ENCODE peak calls at places on chromosome 21, in six cellular contexts. U, T, Q, I, E and M are unnamed samples.

GRCh38 chr21:45479691-45480675 is 62.3 kb downstream of the SLC19A1 start:
- DNase-seq in U (peak; percentile 74), I (no peak), T (no peak), E (no peak), Q (no peak), M (no peak)

GRCh38 chr21:29078884-29079765 is 5.7 kb upstream of the CCT8 start:
- DNase-seq in T (no peak), I (no peak), E (no peak), Q (no peak), U (no peak), M (no peak)

GRCh38 chr21:39033878-39034589 is 149.2 kb downstream of the PSMG1 start:
- DNase-seq in E (peak; percentile 67), T (no peak), Q (no peak), I (peak; percentile 87), U (no peak), M (no peak)

GRCh38 chr21:45515241-45516061 is 26.8 kb downstream of the SLC19A1 start:
- DNase-seq in Q (no peak), I (peak; percentile 60), T (peak; percentile 75), U (peak; percentile 67), E (no peak), M (no peak)

GRCh38 chr21:38989097-38989744 is 183.5 kb downstream of the ETS2 start:
- DNase-seq in T (no peak), Q (no peak), E (no peak), U (no peak), I (no peak), M (no peak)

GRCh38 chr21:45078877-45079281 is 4.5 kb downstream of the ADARB1 start:
- DNase-seq in I (no peak), T (no peak), Q (no peak), U (no peak), E (no peak), M (no peak)

GRCh38 chr21:25518491-25518911 is 88.8 kb downstream of the MRPL39 start:
- DNase-seq in I (no peak), E (no peak), T (no peak), U (no peak), Q (no peak), M (no peak)

GRCh38 chr21:36661511-36662309 is 37.2 kb upstream of the SIM2 start:
- DNase-seq in E (peak; percentile 43), U (no peak), T (no peak), Q (no peak), I (no peak), M (no peak)

GRCh38 chr21:38959686-38960049 is 153.9 kb downstream of the ETS2 start:
- DNase-seq in T (no peak), U (no peak), Q (peak; percentile 24), I (no peak), E (peak; percentile 36), M (no peak)

GRCh38 chr21:44394733-44395132 is 41.3 kb downstream of the TRPM2 start:
- DNase-seq in T (no peak), Q (no peak), I (peak; percentile 20), E (no peak), U (no peak), M (no peak)

GRCh38 chr21:16113052-16113715 is 383.4 kb downstream of the USP25 start:
- DNase-seq in T (no peak), U (no peak), I (no peak), E (no peak), Q (no peak), M (no peak)

GRCh38 chr21:25850126-25850831 is 115.5 kb downstream of the GABPA start:
- DNase-seq in I (no peak), E (no peak), Q (no peak), U (no peak), T (no peak), M (no peak)

GRCh38 chr21:25283720-25284119 is 323.6 kb downstream of the MRPL39 start:
- DNase-seq in E (peak; percentile 54), U (no peak), T (no peak), I (no peak), Q (no peak), M (no peak)

GRCh38 chr21:38956006-38956405 is 150.3 kb downstream of the ETS2 start:
- DNase-seq in Q (no peak), U (no peak), T (no peak), E (no peak), I (no peak), M (no peak)

GRCh38 chr21:37380349-37381323 is 14.1 kb downstream of the DYRK1A start:
- DNase-seq in Q (peak; percentile 22), U (no peak), I (no peak), E (no peak), T (no peak), M (no peak)

DNA sequence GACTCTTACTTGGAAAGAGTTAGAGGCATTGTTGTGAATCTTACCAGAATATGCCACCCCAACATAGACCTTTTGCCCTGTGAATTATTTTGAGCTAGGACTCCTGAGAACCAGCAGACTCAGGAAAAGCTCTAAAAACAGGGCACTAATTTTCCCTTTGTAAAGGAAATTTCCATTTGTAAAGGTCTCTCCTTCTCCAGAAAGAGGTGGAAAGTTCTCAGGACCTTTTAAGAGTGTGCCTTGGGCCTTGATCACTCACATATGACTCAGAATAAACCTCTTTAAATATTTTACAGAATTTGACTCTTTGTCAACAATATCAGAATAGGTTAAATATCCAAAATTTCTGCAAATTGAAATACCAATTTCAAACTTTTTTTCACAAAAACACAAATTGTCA is 721.8 kb upstream of the NCAM2 start:
- DNase-seq in T (no peak), E (no peak), Q (no peak), I (no peak), U (no peak), M (no peak)
- H3K27ac ChIP-seq in T (no peak overlapping the region), E (no peak overlapping the region), Q (no peak overlapping the region), I (no peak overlapping the region), U (no peak overlapping the region), M (no peak overlapping the region)

GRCh38 chr21:42654913-42655796 is 1.7 kb downstream of the PDE9A start:
- DNase-seq in Q (no peak), T (no peak), E (no peak), I (no peak), U (no peak), M (no peak)

GRCh38 chr21:42652527-42653491 is 612 bp upstream of the PDE9A start:
- DNase-seq in E (peak; percentile 83), I (peak; percentile 89), Q (peak; percentile 56), U (peak; percentile 86), T (no peak), M (peak; percentile 43)

GRCh38 chr21:42655797-42656770 is 2.7 kb downstream of the PDE9A start:
- DNase-seq in I (no peak), T (no peak), E (peak; percentile 50), U (peak; percentile 40), Q (no peak), M (no peak)

GRCh38 chr21:42653492-42654061 is at the start of gene PDE9A:
- DNase-seq in U (peak; percentile 75), E (peak; percentile 88), I (peak; percentile 70), T (no peak), Q (peak; percentile 41), M (no peak)

GRCh38 chr21:42654179-42654912 is 925 bp downstream of the PDE9A start:
- DNase-seq in T (no peak), Q (no peak), U (peak; percentile 46), I (peak; percentile 63), E (peak; percentile 73), M (no peak)
- H3K4me1 ChIP-seq in T (peaks cover 34% of the 10 kb centered on the region), Q (no peaks in the 10 kb centered on the region), U (peaks cover 9% of the 10 kb centered on the region), I (peaks cover 27% of the 10 kb centered on the region), E (peaks cover 20% of the 10 kb centered on the region), M (peaks cover 29% of the 10 kb centered on the region)

DNA sequence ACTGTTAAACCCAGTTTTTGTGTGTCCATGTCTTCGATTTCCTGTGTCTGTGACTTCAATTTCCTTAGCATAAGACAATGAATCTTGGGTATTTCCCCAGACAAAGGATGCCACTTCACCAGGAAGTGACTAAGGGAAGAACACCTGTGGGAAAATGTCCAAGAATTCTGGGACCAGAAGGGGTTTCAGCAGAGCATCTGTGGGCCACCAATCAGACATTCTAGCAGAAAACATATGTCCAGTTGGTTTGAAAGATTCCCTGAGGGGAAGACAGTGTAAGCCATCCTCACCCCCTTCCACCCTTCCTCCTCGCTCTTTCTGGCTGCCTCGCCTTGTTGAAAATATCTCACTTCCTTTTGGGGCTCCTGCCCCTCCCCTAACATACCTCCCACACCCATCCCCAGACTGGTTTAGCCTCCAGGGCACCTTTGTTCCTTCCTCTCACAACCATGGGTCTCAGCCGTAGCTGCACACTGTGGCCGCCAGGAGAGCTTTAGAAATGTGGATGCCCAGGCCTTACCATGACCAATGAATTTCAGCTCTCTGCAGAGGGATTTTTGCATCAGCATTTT is 25.5 kb upstream of the IFNAR1 start:
- DNase-seq in E (no peak), I (no peak), U (no peak), Q (no peak), T (no peak), M (no peak)
- H3K27ac ChIP-seq in E (no peak overlapping the region), I (no peak overlapping the region), U (no peak overlapping the region), Q (no peak overlapping the region), T (no peak overlapping the region), M (no peak overlapping the region)

GRCh38 chr21:31716106-31716505 is 15.8 kb downstream of the SCAF4 start:
- DNase-seq in Q (no peak), E (no peak), U (no peak), I (no peak), T (no peak), M (no peak)

GRCh38 chr21:31711745-31712144 is 20.2 kb downstream of the SCAF4 start:
- DNase-seq in E (no peak), T (no peak), I (no peak), U (no peak), Q (no peak), M (no peak)

GRCh38 chr21:31714741-31715365 is 17.1 kb downstream of the SCAF4 start:
- DNase-seq in U (no peak), I (no peak), Q (no peak), T (no peak), E (no peak), M (no peak)

GRCh38 chr21:31713115-31713514 is 18.8 kb downstream of the SCAF4 start:
- DNase-seq in I (no peak), E (no peak), Q (no peak), T (no peak), U (no peak), M (no peak)

DNA sequence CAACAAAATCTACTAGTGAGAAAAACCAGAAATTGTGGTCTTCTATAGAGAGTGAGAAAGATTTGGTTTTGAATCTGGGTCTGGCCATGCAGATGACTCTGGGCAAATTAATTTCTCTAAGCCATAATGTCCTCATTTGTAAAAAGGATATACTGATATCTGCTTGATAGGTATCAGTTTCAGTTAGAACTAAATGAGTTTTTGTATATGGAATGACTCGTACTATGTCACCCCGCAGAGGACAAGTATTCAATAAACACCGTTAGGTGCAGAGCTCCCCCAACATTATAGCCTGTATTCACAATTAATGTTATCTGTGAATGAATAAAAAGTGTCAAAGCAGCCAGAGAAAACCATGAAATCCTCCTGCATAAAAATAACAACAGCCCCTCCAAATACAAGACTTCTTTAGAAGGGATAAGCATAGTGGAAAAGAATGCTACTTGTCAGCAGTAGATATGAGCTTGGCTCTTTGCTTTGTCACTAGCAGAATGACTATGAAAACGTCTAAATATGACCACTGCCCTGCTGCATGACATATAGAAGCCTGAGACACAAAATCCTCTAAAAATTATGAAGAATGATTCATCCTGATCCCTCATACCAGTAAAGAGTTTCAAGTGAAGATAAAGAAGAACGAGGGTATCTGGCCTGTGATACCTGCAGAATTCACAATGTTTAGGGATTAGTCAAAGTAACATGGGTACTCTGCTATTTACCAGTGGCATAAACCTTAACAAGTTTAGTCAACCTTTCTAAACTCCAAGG is 17.8 kb downstream of the SCAF4 start:
- DNase-seq in E (no peak), Q (no peak), U (no peak), I (no peak), T (no peak), M (no peak)
- H3K4me1 ChIP-seq in E (no peaks in the 10 kb centered on the region), Q (peaks cover 6% of the 10 kb centered on the region), U (peaks cover 31% of the 10 kb centered on the region), I (peaks cover 25% of the 10 kb centered on the region), T (peaks cover 50% of the 10 kb centered on the region), M (no peaks in the 10 kb centered on the region)

GRCh38 chr21:32456497-32456918 is 44.0 kb downstream of the EVA1C start:
- DNase-seq in E (no peak), T (no peak), I (no peak), Q (peak; percentile 67), U (no peak), M (peak; percentile 52)
- H3K27ac ChIP-seq in E (peak overlapping the region; percentile 47), T (peak overlapping the region; percentile 69), I (peak overlapping the region; percentile 68), Q (peak overlapping the region; percentile 93), U (peak overlapping the region; percentile 56), M (peak overlapping the region; percentile 61)